ENCODE peak calls at places on chromosomes 2 and 18, in four cellular contexts. L is EL, F is left kidney, Y is colonic mucosa. J is an unnamed sample.
A peak's percentile ranks its signal among the peaks of the same experiment; 100 is the strongest.

GRCh38 chr2:100262043-100262442 is 60.3 kb downstream of the LONRF2 start:
- DNase-seq in L (no peak), Y (no peak), F (no peak), J (no peak)

GRCh38 chr2:232210306-232210705 is 168.2 kb upstream of the ALPP start:
- DNase-seq in F (no peak), L (no peak), Y (no peak), J (no peak)

GRCh38 chr2:230787101-230787500 is 74.5 kb downstream of the CAB39 start:
- DNase-seq in F (no peak), L (no peak), Y (no peak), J (peak; percentile 76)

GRCh38 chr2:239540174-239540573 is 139.4 kb upstream of the HDAC4 start:
- DNase-seq in L (no peak), F (no peak), Y (no peak), J (no peak)

GRCh38 chr2:231640646-231641111 is 48.0 kb downstream of the TEX44 start:
- DNase-seq in F (peak; percentile 55), Y (peak; percentile 63), L (no peak), J (peak; percentile 38)

GRCh38 chr2:1839066-1839756 is 94.9 kb upstream of the PXDN start:
- DNase-seq in Y (no peak), F (no peak), L (no peak), J (no peak)

GRCh38 chr2:119126650-119127049 is 31.9 kb downstream of the C1QL2 start:
- DNase-seq in F (peak; percentile 13), Y (peak; percentile 32), L (peak; percentile 6), J (peak; percentile 64)

GRCh38 chr18:57743008-57743407 is 60.1 kb downstream of the ATP8B1 start:
- DNase-seq in L (peak; percentile 72), Y (peak; percentile 17), F (no peak), J (peak; percentile 96)

GRCh38 chr18:33804258-33804657 is 226.2 kb downstream of the ASXL3 start:
- DNase-seq in Y (peak; percentile 32), L (no peak), F (peak; percentile 54), J (peak; percentile 72)

GRCh38 chr2:200095436-200095835 is 140.1 kb downstream of the MAIP1 start:
- DNase-seq in F (no peak), Y (no peak), L (no peak), J (no peak)

GRCh38 chr2:223050188-223050587 is 1.8 kb upstream of the KCNE4 start:
- DNase-seq in F (no peak), L (no peak), Y (no peak), J (no peak)

J was measured in kidney tubule cell.